ENCODE peak calls at places on chromosomes 7 and 10, in six cellular contexts. D, F, X, J, A and S are unnamed samples.

GRCh38 chr10:132142396-132143161 is 44.2 kb upstream of the DPYSL4 start:
- DNase-seq in D (no peak), F (peak; percentile 55), X (no peak), J (peak; percentile 80), A (peak; percentile 65), S (peak; percentile 65)

GRCh38 chr7:234712-235553 is 42.6 kb downstream of the FAM20C start:
- DNase-seq in D (peak; percentile 78), F (peak; percentile 45), X (peak; percentile 57), J (no peak), A (no peak), S (no peak)

GRCh38 chr10:4527281-4527960 is 298.6 kb upstream of the AKR1E2 start:
- DNase-seq in D (no peak), F (peak; percentile 20), X (no peak), J (no peak), A (no peak), S (no peak)

GRCh38 chr10:88968316-88968882 is 15.8 kb upstream of the ACTA2 start:
- DNase-seq in D (no peak), F (no peak), X (no peak), J (no peak), A (no peak), S (no peak)

GRCh38 chr10:86613096-86613495 is 41.3 kb upstream of the OPN4 start:
- DNase-seq in D (no peak), F (no peak), X (no peak), J (no peak), A (no peak), S (no peak)

GRCh38 chr10:4006051-4006450 is 221.0 kb upstream of the KLF6 start:
- DNase-seq in D (no peak), F (no peak), X (peak; percentile 22), J (no peak), A (no peak), S (no peak)

GRCh38 chr10:78292987-78293865 is 259.6 kb downstream of the RPS24 start:
- DNase-seq in D (peak; percentile 24), F (no peak), X (no peak), J (peak; percentile 67), A (no peak), S (peak; percentile 59)

GRCh38 chr10:124296121-124296812 is 122.5 kb downstream of the OAT start:
- DNase-seq in D (no peak), F (no peak), X (no peak), J (no peak), A (no peak), S (no peak)

GRCh38 chr10:30818010-30818660 is 188.6 kb upstream of the LYZL2 start:
- DNase-seq in D (no peak), F (peak; percentile 12), X (peak; percentile 34), J (peak; percentile 40), A (no peak), S (no peak)

GRCh38 chr7:2164156-2164555 is 68.6 kb downstream of the MAD1L1 start:
- DNase-seq in D (no peak), F (no peak), X (no peak), J (no peak), A (no peak), S (no peak)

GRCh38 chr7:157058701-157059100 is 48.2 kb upstream of the MNX1 start:
- DNase-seq in D (no peak), F (no peak), X (no peak), J (no peak), A (no peak), S (no peak)

GRCh38 chr10:86744067-86744725 is 12.2 kb upstream of the BMPR1A start:
- DNase-seq in D (no peak), F (no peak), X (peak; percentile 46), J (no peak), A (no peak), S (no peak)

GRCh38 chr10:101716891-101717659 is 22.1 kb upstream of the FBXW4 start:
- DNase-seq in D (no peak), F (peak; percentile 86), X (no peak), J (no peak), A (no peak), S (no peak)

GRCh38 chr7:12766416-12766815 is 79.0 kb downstream of the ARL4A start:
- DNase-seq in D (no peak), F (no peak), X (no peak), J (no peak), A (no peak), S (no peak)

GRCh38 chr7:22563115-22563514 is 63.1 kb upstream of the STEAP1B start:
- DNase-seq in D (no peak), F (no peak), X (no peak), J (no peak), A (no peak), S (no peak)

GRCh38 chr10:80462986-80463741 is 9.1 kb downstream of the TSPAN14 start:
- DNase-seq in D (no peak), F (no peak), X (no peak), J (peak; percentile 27), A (no peak), S (no peak)

GRCh38 chr7:129266181-129266580 is 41.4 kb downstream of the AHCYL2 start:
- DNase-seq in D (no peak), F (peak; percentile 29), X (no peak), J (no peak), A (no peak), S (no peak)

GRCh38 chr7:15977663-15978062 is 291.2 kb upstream of the MEOX2 start:
- DNase-seq in D (no peak), F (peak; percentile 51), X (no peak), J (no peak), A (no peak), S (no peak)

GRCh38 chr7:129343099-129343700 is 91.0 kb upstream of the STRIP2 start:
- DNase-seq in D (peak; percentile 19), F (peak; percentile 68), X (peak; percentile 51), J (no peak), A (no peak), S (no peak)

GRCh38 chr10:70137927-70138883 is 5.6 kb upstream of the AIFM2 start:
- DNase-seq in D (no peak), F (peak; percentile 46), X (no peak), J (no peak), A (no peak), S (no peak)

GRCh38 chr10:124512600-124512999 is 51.0 kb downstream of the LHPP start:
- DNase-seq in D (no peak), F (no peak), X (no peak), J (no peak), A (no peak), S (no peak)

GRCh38 chr10:104897679-104898078 is 256.6 kb downstream of the SORCS3 start:
- DNase-seq in D (no peak), F (no peak), X (no peak), J (no peak), A (no peak), S (no peak)

GRCh38 chr7:129434172-129434845 is at the start of gene STRIP2:
- DNase-seq in D (peak; percentile 80), F (peak; percentile 82), X (peak; percentile 89), J (peak; percentile 99), A (peak; percentile 91), S (peak; percentile 94)

GRCh38 chr10:43205681-43206390 is 61.0 kb downstream of the RASGEF1A start:
- DNase-seq in D (no peak), F (no peak), X (no peak), J (peak; percentile 1), A (peak; percentile 45), S (no peak)

GRCh38 chr10:119667562-119668328 is 16.6 kb downstream of the BAG3 start:
- DNase-seq in D (peak; percentile 68), F (peak; percentile 96), X (peak; percentile 48), J (peak; percentile 17), A (no peak), S (peak; percentile 26)
- TF ChIP-seq CTCF in D (peak; percentile 16), F (peak; percentile 31), X (no peak), J (no peak), A (no peak), S (no peak)

DNA sequence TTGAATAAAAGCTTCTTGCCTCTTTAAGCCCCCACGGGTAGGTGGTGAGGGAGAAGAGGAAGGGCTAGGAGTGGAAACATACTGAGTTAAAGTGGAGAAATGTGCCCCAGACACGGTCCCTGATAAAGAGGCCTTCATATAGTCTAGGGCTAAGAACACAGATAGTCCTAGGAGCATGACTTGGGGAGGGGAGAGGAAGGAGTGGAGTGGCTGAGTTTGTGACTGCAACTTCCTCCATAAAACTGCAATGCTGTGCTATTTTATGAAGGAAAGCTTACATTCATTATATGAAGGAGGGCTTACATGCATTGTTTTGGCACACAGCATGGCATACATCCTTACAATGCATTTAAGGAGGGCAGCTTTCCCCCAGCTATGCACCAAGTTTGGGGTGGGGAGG is 1129.4 kb upstream of the LRRTM3 start:
- DNase-seq in D (no peak), F (no peak), X (no peak), J (no peak), A (no peak), S (no peak)
- TF ChIP-seq CTCF in D (no peak), F (no peak), X (no peak), J (no peak), A (no peak), S (no peak)

GRCh38 chr7:128042027-128042426 is 10.8 kb upstream of the LRRC4 start:
- DNase-seq in D (no peak), F (no peak), X (no peak), J (no peak), A (no peak), S (peak; percentile 30)

GRCh38 chr7:128041203-128041602 is 10.0 kb upstream of the LRRC4 start:
- DNase-seq in D (no peak), F (peak; percentile 80), X (peak; percentile 21), J (no peak), A (no peak), S (no peak)

GRCh38 chr7:128040205-128040604 is 9.0 kb upstream of the LRRC4 start:
- DNase-seq in D (no peak), F (no peak), X (no peak), J (no peak), A (no peak), S (no peak)

GRCh38 chr7:128037880-128038619 is 6.8 kb upstream of the LRRC4 start:
- DNase-seq in D (no peak), F (no peak), X (no peak), J (no peak), A (no peak), S (no peak)

DNA sequence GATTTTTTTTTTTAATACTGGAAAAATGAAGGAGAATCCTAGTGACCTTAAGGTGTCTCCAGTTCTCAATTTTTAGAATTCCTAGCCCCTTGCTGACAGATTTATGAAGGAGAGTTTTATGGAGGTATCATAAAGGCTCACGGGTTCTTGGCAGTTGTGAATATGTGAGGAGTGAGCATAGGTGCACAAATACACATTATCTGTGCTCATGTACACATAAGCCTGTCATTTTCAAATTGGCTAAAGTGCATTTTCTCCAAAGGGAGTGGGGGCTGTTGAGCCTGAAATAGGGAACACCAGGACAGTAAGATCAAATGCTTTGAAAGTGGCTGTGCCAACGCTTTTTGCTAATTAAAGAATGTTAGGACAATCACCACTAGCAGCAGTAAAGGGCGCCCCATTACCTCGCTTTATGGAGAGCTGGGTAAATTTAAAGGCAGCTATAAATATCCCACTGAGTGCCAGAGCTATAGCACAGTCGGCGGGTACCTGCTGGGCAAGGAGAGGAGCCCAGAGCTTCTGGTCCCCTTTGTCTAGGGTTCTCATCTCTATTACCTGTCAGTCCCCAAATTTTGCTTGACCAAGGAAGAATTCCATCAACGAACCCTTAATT is 8.4 kb upstream of the LRRC4 start:
- DNase-seq in D (no peak), F (no peak), X (no peak), J (no peak), A (no peak), S (no peak)
- TF ChIP-seq CTCF in D (no peak), F (no peak), X (no peak), J (no peak), A (no peak), S (no peak)

DNA sequence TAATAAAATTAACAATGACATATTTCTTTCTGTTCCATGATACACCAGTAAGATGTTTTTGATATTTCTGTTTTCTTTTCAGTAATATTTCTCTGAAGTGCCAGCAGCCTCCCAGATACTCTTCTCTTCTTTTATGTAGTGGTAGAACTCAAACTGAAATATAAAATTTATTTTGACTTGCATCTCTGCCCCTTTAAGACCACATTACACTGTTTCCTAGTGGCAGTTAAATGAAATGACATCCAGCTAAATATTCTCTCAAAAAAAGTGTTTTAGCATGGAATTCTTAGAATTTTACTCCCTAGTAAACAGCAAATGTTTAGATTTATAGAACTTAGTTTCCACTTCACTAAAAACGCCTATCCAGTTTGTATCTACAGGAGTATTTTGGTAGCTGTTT is 237.2 kb upstream of the MTPN start:
- DNase-seq in D (no peak), F (no peak), X (no peak), J (no peak), A (no peak), S (no peak)
- TF ChIP-seq CTCF in D (no peak), F (peak; percentile 25), X (no peak), J (peak; percentile 15), A (no peak), S (peak; percentile 45)